ENCODE peak calls at places on chromosomes 13 and 19, in five cellular contexts. J is A549, U is IMR-90, K is HepG2, G is K562. O is an unnamed sample.

GRCh38 chr13:24747248-24748151 is 16.5 kb upstream of the RNF17 start:
- DNase-seq in J (peak), U (no peak), K (no peak), G (no peak), O (no peak)

GRCh38 chr13:73945371-73945770 is 188.8 kb downstream of the KLF12 start:
- DNase-seq in J (no peak), U (no peak), K (no peak), G (no peak), O (no peak)

GRCh38 chr13:110902370-110902769 is 12.5 kb downstream of the ANKRD10 start:
- DNase-seq in J (no peak), U (peak), K (no peak), G (no peak), O (no peak)

GRCh38 chr19:35266149-35266903 is 2.4 kb upstream of the USF2 start:
- DNase-seq in J (no peak), U (no peak), K (no peak), G (no peak), O (no peak)

GRCh38 chr19:45076029-45076850 is at the start of gene ZNF296:
- DNase-seq in J (peak), U (no peak), K (peak), G (peak), O (peak)

GRCh38 chr19:5041168-5042038 is 72.5 kb downstream of the KDM4B start:
- DNase-seq in J (no peak), U (no peak), K (no peak), G (no peak), O (no peak)

GRCh38 chr19:54158812-54159351 is 639 bp downstream of the LENG1 start:
- DNase-seq in J (no peak), U (peak), K (no peak), G (no peak), O (no peak)

GRCh38 chr19:39412867-39413268 is 399 bp downstream of the PLEKHG2 start:
- DNase-seq in J (no peak), U (no peak), K (no peak), G (peak), O (no peak)

GRCh38 chr19:45474191-45474940 is 6.6 kb downstream of the FOSB start:
- DNase-seq in J (no peak), U (peak), K (no peak), G (no peak), O (no peak)

GRCh38 chr19:38632476-38633213 is 13.7 kb downstream of the EIF3K start:
- DNase-seq in J (no peak), U (no peak), K (no peak), G (no peak), O (no peak)

GRCh38 chr19:49692102-49692599 is 1.2 kb downstream of the CPT1C start:
- DNase-seq in J (no peak), U (no peak), K (no peak), G (no peak), O (no peak)

GRCh38 chr13:48775285-48775684 is 121.6 kb downstream of the CYSLTR2 start:
- DNase-seq in J (no peak), U (peak), K (no peak), G (no peak), O (no peak)

GRCh38 chr13:20049558-20050473 is 91.3 kb downstream of the ZMYM2 start:
- DNase-seq in J (no peak), U (no peak), K (peak), G (no peak), O (no peak)

GRCh38 chr19:14111486-14111885 is 6.1 kb downstream of the PRKACA start:
- DNase-seq in J (no peak), U (no peak), K (no peak), G (no peak), O (no peak)

GRCh38 chr19:34189199-34189916 is 17.1 kb downstream of the LSM14A start:
- DNase-seq in J (no peak), U (no peak), K (no peak), G (no peak), O (no peak)

GRCh38 chr13:107339209-107339608 is 771.3 kb upstream of the ARGLU1 start:
- DNase-seq in J (no peak), U (peak), K (no peak), G (no peak), O (no peak)

GRCh38 chr19:50663280-50663790 is 14.1 kb downstream of the C19orf81 start:
- DNase-seq in J (peak), U (no peak), K (peak), G (no peak), O (no peak)

GRCh38 chr13:66844933-66845332 is 385.2 kb downstream of the PCDH9 start:
- DNase-seq in J (no peak), U (no peak), K (no peak), G (no peak), O (no peak)

GRCh38 chr13:80040219-80040976 is 300.5 kb downstream of the SPRY2 start:
- DNase-seq in J (peak), U (peak), K (no peak), G (no peak), O (no peak)

GRCh38 chr19:54390942-54391577 is 24.2 kb upstream of the TTYH1 start:
- DNase-seq in J (peak), U (peak), K (peak), G (peak), O (peak)

GRCh38 chr13:100694722-100695644 is 20.4 kb upstream of the TMTC4 start:
- DNase-seq in J (peak), U (peak), K (peak), G (peak), O (peak)

GRCh38 chr13:28530729-28531194 is 35.8 kb upstream of the FLT1 start:
- DNase-seq in J (no peak), U (no peak), K (no peak), G (no peak), O (peak)

GRCh38 chr19:42270346-42271044 is 1.4 kb downstream of the CIC start:
- DNase-seq in J (peak), U (no peak), K (no peak), G (no peak), O (no peak)

GRCh38 chr19:4575978-4576933 is 16.8 kb upstream of the SEMA6B start:
- DNase-seq in J (peak), U (peak), K (peak), G (peak), O (peak)

GRCh38 chr19:49567722-49568454 is 12.5 kb downstream of the NOSIP start:
- DNase-seq in J (no peak), U (no peak), K (no peak), G (no peak), O (no peak)

GRCh38 chr13:30877335-30877734 is 28.7 kb upstream of the MEDAG start:
- DNase-seq in J (no peak), U (peak), K (no peak), G (no peak), O (no peak)

GRCh38 chr19:17055636-17056035 is 19.6 kb downstream of the HAUS8 start:
- DNase-seq in J (no peak), U (no peak), K (no peak), G (no peak), O (no peak)
- TF ChIP-seq BHLHE40 in J (no peak), U (no peak), K (no peak), G (no peak), O (no peak)

GRCh38 chr19:17719730-17720486 is 628 bp downstream of the MAP1S start:
- DNase-seq in J (no peak), U (no peak), K (no peak), G (no peak), O (no peak)
- TF ChIP-seq BHLHE40 in J (no peak), U (no peak), K (no peak), G (no peak), O (no peak)

GRCh38 chr13:96851856-96852255 is 142.4 kb downstream of the OXGR1 start:
- DNase-seq in J (no peak), U (no peak), K (no peak), G (no peak), O (no peak)
- TF ChIP-seq BHLHE40 in J (no peak), U (no peak), K (no peak), G (no peak), O (no peak)

GRCh38 chr19:6047741-6048231 is 62.5 kb downstream of the RFX2 start:
- DNase-seq in J (peak), U (peak), K (peak), G (peak), O (peak)
- TF ChIP-seq BHLHE40 in J (no peak), U (no peak), K (no peak), G (no peak), O (no peak)

DNA sequence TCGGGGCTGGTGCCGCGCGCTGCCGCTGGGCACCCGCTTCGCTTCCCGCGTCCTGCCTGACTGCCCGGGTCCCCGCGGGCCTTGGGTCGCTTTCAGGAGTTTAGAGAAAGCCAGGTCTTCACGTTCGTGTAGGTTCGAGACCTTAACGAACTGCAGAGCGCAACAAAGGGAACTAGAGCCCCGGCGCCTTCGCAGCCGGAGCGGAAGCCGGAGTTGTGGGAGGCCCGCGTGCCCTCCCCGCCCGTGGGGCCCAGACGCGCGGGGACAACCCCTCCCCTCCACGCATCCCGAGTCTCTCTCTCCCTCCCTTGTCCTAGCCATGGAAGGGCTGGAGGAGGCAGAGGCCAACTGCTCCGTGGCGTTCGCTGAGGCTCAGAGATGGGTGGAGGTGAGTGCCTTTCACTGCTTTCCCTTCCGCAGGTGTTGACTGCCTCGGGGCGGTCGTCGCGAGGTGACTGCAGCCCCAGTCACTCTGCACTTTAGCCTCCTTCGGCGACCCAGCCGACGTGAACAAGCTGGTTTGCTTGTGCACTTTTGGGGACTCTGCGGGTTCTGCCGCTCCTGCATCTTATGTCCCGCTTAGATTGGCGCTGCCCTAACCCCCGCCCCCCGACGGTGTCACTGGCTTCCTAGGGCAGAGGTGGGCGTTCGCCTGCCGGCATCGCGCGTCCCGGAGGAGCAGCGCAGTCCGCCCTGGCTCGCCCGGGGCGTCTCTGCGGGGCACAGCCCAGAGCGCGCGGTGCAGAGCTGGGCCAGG is 387 bp downstream of the LMO7 start:
- DNase-seq in J (no peak), U (peak), K (peak), G (peak), O (no peak)
- TF ChIP-seq BHLHE40 in J (no peak), U (no peak), K (no peak), G (no peak), O (no peak)